ENCODE peak calls at places on chromosomes 1 and 21, in seven cellular contexts. Z is ovary, H is NCI-H2227 treated with DMSO at 0.1 percent for 48 hours, G is NCI-H510A, I is Karpas-422, U is HEK293T, P is H9. L is an unnamed sample.

GRCh38 chr1:55352080-55352800 is 137.1 kb upstream of the USP24 start:
- DNase-seq in I (no peak), Z (no peak), H (no peak), U (no peak), G (no peak), P (no peak), L (peak; percentile 60)

GRCh38 chr21:42025392-42026071 is 15.4 kb upstream of the ZBTB21 start:
- DNase-seq in H (no peak), G (no peak), I (no peak), U (no peak), Z (no peak), P (no peak), L (no peak)

GRCh38 chr1:61073871-61074270 is 8.5 kb upstream of the NFIA start:
- DNase-seq in I (no peak), G (no peak), U (no peak), Z (no peak), P (no peak), H (no peak), L (no peak)

GRCh38 chr1:212699839-212700596 is at the start of gene BATF3:
- DNase-seq in P (no peak), Z (peak; percentile 40), I (peak; percentile 46), U (no peak), G (no peak), H (no peak), L (peak; percentile 69)

GRCh38 chr1:29970747-29971325 is 734.5 kb downstream of the PTPRU start:
- DNase-seq in Z (no peak), I (peak; percentile 25), G (no peak), U (no peak), P (no peak), H (no peak), L (no peak)

GRCh38 chr21:41975391-41976272 is 21.8 kb upstream of the C2CD2 start:
- DNase-seq in H (no peak), G (no peak), P (no peak), U (no peak), I (no peak), Z (no peak), L (no peak)

GRCh38 chr1:26694185-26694572 is 1.6 kb upstream of the ARID1A start:
- DNase-seq in I (no peak), P (no peak), G (no peak), U (no peak), H (no peak), Z (no peak), L (no peak)

GRCh38 chr1:153985341-153985912 is 712 bp downstream of the RAB13 start:
- DNase-seq in U (no peak), H (no peak), I (no peak), Z (no peak), G (no peak), P (peak; percentile 42), L (peak; percentile 72)

GRCh38 chr1:217734973-217735372 is 103.8 kb downstream of the SPATA17 start:
- DNase-seq in U (no peak), P (no peak), I (no peak), Z (no peak), H (no peak), G (no peak), L (no peak)

GRCh38 chr1:53061123-53061858 is 722 bp upstream of the PODN start:
- DNase-seq in I (no peak), P (no peak), H (no peak), Z (peak; percentile 87), U (no peak), G (no peak), L (peak; percentile 81)

L was measured in psoas muscle.